ENCODE peak calls at places on chromosomes 16 and 17, in six cellular contexts. One of them, this sample, is unnamed. For H3K9me3 and H3K4me1, the result is how much of the 10 kb centered on the place peaks cover.

GRCh38 chr17:60392845-60393702 is 1.1 kb upstream of the USP32 start:
- DNase-seq in endothelial cell of umbilical vein: peak
- DNase-seq in CD4-positive, CD25-positive, alpha-beta regulatory T cell: peak
- DNase-seq in small intestine: peak
- DNase-seq in tibial artery: no peak
- DNase-seq in CD8-positive, alpha-beta T cell: no peak
- DNase-seq in this sample: peak

GRCh38 chr16:66337434-66338188 is 28.9 kb upstream of the CDH5 start:
- DNase-seq in endothelial cell of umbilical vein: no peak
- DNase-seq in CD4-positive, CD25-positive, alpha-beta regulatory T cell: no peak
- DNase-seq in CD8-positive, alpha-beta T cell: no peak
- DNase-seq in tibial artery: no peak
- DNase-seq in small intestine: no peak
- DNase-seq in this sample: no peak

GRCh38 chr17:6823011-6823442 is 8.5 kb downstream of the TEKT1 start:
- DNase-seq in small intestine: no peak
- DNase-seq in CD4-positive, CD25-positive, alpha-beta regulatory T cell: no peak
- DNase-seq in CD8-positive, alpha-beta T cell: no peak
- DNase-seq in tibial artery: no peak
- DNase-seq in endothelial cell of umbilical vein: peak
- DNase-seq in this sample: peak

GRCh38 chr17:62966426-62967110 is 533 bp downstream of the TANC2 start:
- DNase-seq in small intestine: no peak
- DNase-seq in tibial artery: no peak
- DNase-seq in CD4-positive, CD25-positive, alpha-beta regulatory T cell: peak
- DNase-seq in endothelial cell of umbilical vein: peak
- DNase-seq in CD8-positive, alpha-beta T cell: peak
- DNase-seq in this sample: peak

GRCh38 chr16:81544691-81545365 is 100.2 kb downstream of the CMIP start:
- DNase-seq in CD8-positive, alpha-beta T cell: no peak
- DNase-seq in tibial artery: no peak
- DNase-seq in endothelial cell of umbilical vein: no peak
- DNase-seq in small intestine: no peak
- DNase-seq in CD4-positive, CD25-positive, alpha-beta regulatory T cell: no peak
- DNase-seq in this sample: no peak

GRCh38 chr17:79755591-79755990 is 22.4 kb upstream of the CBX2 start:
- DNase-seq in tibial artery: no peak
- DNase-seq in CD8-positive, alpha-beta T cell: no peak
- DNase-seq in endothelial cell of umbilical vein: no peak
- DNase-seq in small intestine: no peak
- DNase-seq in CD4-positive, CD25-positive, alpha-beta regulatory T cell: no peak
- DNase-seq in this sample: no peak

GRCh38 chr17:81492202-81492601 is 20.4 kb downstream of the ACTG1 start:
- DNase-seq in tibial artery: no peak
- DNase-seq in CD4-positive, CD25-positive, alpha-beta regulatory T cell: no peak
- DNase-seq in CD8-positive, alpha-beta T cell: no peak
- DNase-seq in small intestine: no peak
- DNase-seq in endothelial cell of umbilical vein: no peak
- DNase-seq in this sample: no peak

GRCh38 chr17:63702223-63702577 is 2.3 kb upstream of the LIMD2 start:
- DNase-seq in small intestine: no peak
- DNase-seq in tibial artery: peak
- DNase-seq in CD8-positive, alpha-beta T cell: peak
- DNase-seq in CD4-positive, CD25-positive, alpha-beta regulatory T cell: peak
- DNase-seq in endothelial cell of umbilical vein: no peak
- DNase-seq in this sample: no peak

GRCh38 chr16:27378871-27379580 is 22.9 kb upstream of the IL21R start:
- DNase-seq in CD4-positive, CD25-positive, alpha-beta regulatory T cell: no peak
- DNase-seq in small intestine: no peak
- DNase-seq in tibial artery: peak
- DNase-seq in endothelial cell of umbilical vein: no peak
- DNase-seq in CD8-positive, alpha-beta T cell: no peak
- DNase-seq in this sample: no peak

GRCh38 chr17:78934681-78935418 is 9.7 kb upstream of the TIMP2 start:
- DNase-seq in CD8-positive, alpha-beta T cell: no peak
- DNase-seq in small intestine: no peak
- DNase-seq in endothelial cell of umbilical vein: no peak
- DNase-seq in CD4-positive, CD25-positive, alpha-beta regulatory T cell: no peak
- DNase-seq in tibial artery: no peak
- DNase-seq in this sample: no peak

GRCh38 chr17:46854515-46854914 is 3.1 kb downstream of the WNT9B start:
- DNase-seq in endothelial cell of umbilical vein: no peak
- DNase-seq in tibial artery: no peak
- DNase-seq in small intestine: no peak
- DNase-seq in CD8-positive, alpha-beta T cell: no peak
- DNase-seq in CD4-positive, CD25-positive, alpha-beta regulatory T cell: no peak
- DNase-seq in this sample: peak

GRCh38 chr17:45940826-45941225 is 46.5 kb downstream of the MAPT start:
- DNase-seq in CD4-positive, CD25-positive, alpha-beta regulatory T cell: no peak
- DNase-seq in endothelial cell of umbilical vein: no peak
- DNase-seq in CD8-positive, alpha-beta T cell: no peak
- DNase-seq in small intestine: no peak
- DNase-seq in tibial artery: peak
- DNase-seq in this sample: no peak

GRCh38 chr17:22374741-22375140 is 682.4 kb downstream of the KCNJ18 start:
- DNase-seq in endothelial cell of umbilical vein: no peak
- DNase-seq in small intestine: no peak
- DNase-seq in tibial artery: no peak
- DNase-seq in CD4-positive, CD25-positive, alpha-beta regulatory T cell: no peak
- DNase-seq in CD8-positive, alpha-beta T cell: no peak
- DNase-seq in this sample: peak

GRCh38 chr16:711548-712320 is 3.2 kb upstream of the METRN start:
- DNase-seq in endothelial cell of umbilical vein: peak
- DNase-seq in CD8-positive, alpha-beta T cell: peak
- DNase-seq in CD4-positive, CD25-positive, alpha-beta regulatory T cell: peak
- DNase-seq in small intestine: peak
- DNase-seq in tibial artery: peak
- DNase-seq in this sample: peak

GRCh38 chr16:23128056-23128455 is 21.2 kb downstream of the USP31 start:
- DNase-seq in tibial artery: no peak
- DNase-seq in CD8-positive, alpha-beta T cell: no peak
- DNase-seq in CD4-positive, CD25-positive, alpha-beta regulatory T cell: no peak
- DNase-seq in endothelial cell of umbilical vein: no peak
- DNase-seq in small intestine: no peak
- DNase-seq in this sample: no peak

GRCh38 chr17:3719265-3719664 is 4.4 kb upstream of the HASPIN start:
- DNase-seq in tibial artery: no peak
- DNase-seq in CD8-positive, alpha-beta T cell: no peak
- DNase-seq in small intestine: no peak
- DNase-seq in endothelial cell of umbilical vein: no peak
- DNase-seq in CD4-positive, CD25-positive, alpha-beta regulatory T cell: no peak
- DNase-seq in this sample: no peak

GRCh38 chr17:58330544-58330996 is 2.0 kb upstream of the TSPOAP1 start:
- DNase-seq in tibial artery: no peak
- DNase-seq in small intestine: no peak
- DNase-seq in CD4-positive, CD25-positive, alpha-beta regulatory T cell: no peak
- DNase-seq in CD8-positive, alpha-beta T cell: no peak
- DNase-seq in endothelial cell of umbilical vein: no peak
- DNase-seq in this sample: peak

GRCh38 chr17:61409301-61410099 is 9.9 kb downstream of the TBX2 start:
- DNase-seq in small intestine: peak
- DNase-seq in endothelial cell of umbilical vein: no peak
- DNase-seq in tibial artery: peak
- DNase-seq in CD4-positive, CD25-positive, alpha-beta regulatory T cell: no peak
- DNase-seq in CD8-positive, alpha-beta T cell: no peak
- DNase-seq in this sample: peak

GRCh38 chr17:77496831-77497577 is 356.2 kb downstream of the SEC14L1 start:
- DNase-seq in small intestine: no peak
- DNase-seq in CD8-positive, alpha-beta T cell: peak
- DNase-seq in tibial artery: no peak
- DNase-seq in endothelial cell of umbilical vein: no peak
- DNase-seq in CD4-positive, CD25-positive, alpha-beta regulatory T cell: no peak
- DNase-seq in this sample: peak

GRCh38 chr17:4514206-4514605 is 15.5 kb downstream of the SPNS2 start:
- DNase-seq in endothelial cell of umbilical vein: no peak
- DNase-seq in tibial artery: no peak
- DNase-seq in CD4-positive, CD25-positive, alpha-beta regulatory T cell: no peak
- DNase-seq in CD8-positive, alpha-beta T cell: no peak
- DNase-seq in small intestine: no peak
- DNase-seq in this sample: no peak

GRCh38 chr16:52518884-52519283 is 28.1 kb downstream of the TOX3 start:
- DNase-seq in tibial artery: no peak
- DNase-seq in CD4-positive, CD25-positive, alpha-beta regulatory T cell: no peak
- DNase-seq in CD8-positive, alpha-beta T cell: no peak
- DNase-seq in endothelial cell of umbilical vein: no peak
- DNase-seq in small intestine: no peak
- DNase-seq in this sample: no peak

GRCh38 chr17:4934173-4934979 is 2.3 kb downstream of the GP1BA start:
- DNase-seq in CD4-positive, CD25-positive, alpha-beta regulatory T cell: no peak
- DNase-seq in endothelial cell of umbilical vein: peak
- DNase-seq in tibial artery: no peak
- DNase-seq in CD8-positive, alpha-beta T cell: no peak
- DNase-seq in small intestine: no peak
- DNase-seq in this sample: peak

GRCh38 chr17:3913531-3914318 is 2.5 kb downstream of the P2RX1 start:
- DNase-seq in small intestine: peak
- DNase-seq in CD4-positive, CD25-positive, alpha-beta regulatory T cell: peak
- DNase-seq in endothelial cell of umbilical vein: peak
- DNase-seq in tibial artery: peak
- DNase-seq in CD8-positive, alpha-beta T cell: peak
- DNase-seq in this sample: peak

GRCh38 chr17:11140501-11140900 is 100.5 kb upstream of the SHISA6 start:
- DNase-seq in CD8-positive, alpha-beta T cell: no peak
- DNase-seq in tibial artery: no peak
- DNase-seq in CD4-positive, CD25-positive, alpha-beta regulatory T cell: no peak
- DNase-seq in endothelial cell of umbilical vein: no peak
- DNase-seq in small intestine: no peak
- DNase-seq in this sample: no peak

GRCh38 chr16:49811630-49812334 is 44.1 kb downstream of the ZNF423 start:
- DNase-seq in CD8-positive, alpha-beta T cell: no peak
- DNase-seq in small intestine: no peak
- DNase-seq in endothelial cell of umbilical vein: no peak
- DNase-seq in tibial artery: peak
- DNase-seq in CD4-positive, CD25-positive, alpha-beta regulatory T cell: no peak
- DNase-seq in this sample: peak

GRCh38 chr16:64449511-64449910 is 672.4 kb downstream of the CDH11 start:
- DNase-seq in tibial artery: no peak
- DNase-seq in CD8-positive, alpha-beta T cell: no peak
- DNase-seq in CD4-positive, CD25-positive, alpha-beta regulatory T cell: no peak
- DNase-seq in endothelial cell of umbilical vein: peak
- DNase-seq in small intestine: no peak
- DNase-seq in this sample: no peak

GRCh38 chr16:12456355-12456754 is 347.3 kb downstream of the CPPED1 start:
- DNase-seq in small intestine: no peak
- DNase-seq in tibial artery: no peak
- DNase-seq in CD4-positive, CD25-positive, alpha-beta regulatory T cell: no peak
- DNase-seq in CD8-positive, alpha-beta T cell: no peak
- DNase-seq in endothelial cell of umbilical vein: no peak
- DNase-seq in this sample: no peak

GRCh38 chr17:83032781-83033180 is 46.6 kb upstream of the METRNL start:
- DNase-seq in CD4-positive, CD25-positive, alpha-beta regulatory T cell: no peak
- DNase-seq in small intestine: no peak
- DNase-seq in tibial artery: no peak
- DNase-seq in CD8-positive, alpha-beta T cell: no peak
- DNase-seq in endothelial cell of umbilical vein: no peak
- DNase-seq in this sample: no peak

GRCh38 chr17:80519091-80519781 is 25.4 kb upstream of the RPTOR start:
- DNase-seq in tibial artery: no peak
- DNase-seq in CD4-positive, CD25-positive, alpha-beta regulatory T cell: no peak
- DNase-seq in endothelial cell of umbilical vein: peak
- DNase-seq in CD8-positive, alpha-beta T cell: no peak
- DNase-seq in small intestine: no peak
- DNase-seq in this sample: peak

GRCh38 chr16:81492307-81492706 is 47.7 kb downstream of the CMIP start:
- DNase-seq in small intestine: no peak
- DNase-seq in CD8-positive, alpha-beta T cell: no peak
- DNase-seq in endothelial cell of umbilical vein: peak
- DNase-seq in tibial artery: no peak
- DNase-seq in CD4-positive, CD25-positive, alpha-beta regulatory T cell: no peak
- DNase-seq in this sample: peak

GRCh38 chr16:57637424-57637823 is 9.0 kb downstream of the ADGRG1 start:
- DNase-seq in small intestine: no peak
- DNase-seq in CD8-positive, alpha-beta T cell: no peak
- DNase-seq in endothelial cell of umbilical vein: peak
- DNase-seq in CD4-positive, CD25-positive, alpha-beta regulatory T cell: no peak
- DNase-seq in tibial artery: peak
- DNase-seq in this sample: no peak

GRCh38 chr16:49010396-49010795 is 271.2 kb downstream of the CBLN1 start:
- DNase-seq in CD8-positive, alpha-beta T cell: no peak
- DNase-seq in CD4-positive, CD25-positive, alpha-beta regulatory T cell: no peak
- DNase-seq in endothelial cell of umbilical vein: no peak
- DNase-seq in small intestine: no peak
- DNase-seq in tibial artery: no peak
- DNase-seq in this sample: no peak

GRCh38 chr16:86918637-86919036 is 340.3 kb downstream of the FOXL1 start:
- DNase-seq in endothelial cell of umbilical vein: peak
- DNase-seq in CD4-positive, CD25-positive, alpha-beta regulatory T cell: no peak
- DNase-seq in CD8-positive, alpha-beta T cell: no peak
- DNase-seq in tibial artery: no peak
- DNase-seq in small intestine: peak
- DNase-seq in this sample: peak
- H3K9me3 ChIP-seq in endothelial cell of umbilical vein: under half
- H3K9me3 ChIP-seq in CD4-positive, CD25-positive, alpha-beta regulatory T cell: under half
- H3K9me3 ChIP-seq in CD8-positive, alpha-beta T cell: under half
- H3K9me3 ChIP-seq in tibial artery: under half
- H3K9me3 ChIP-seq in small intestine: under half
- H3K9me3 ChIP-seq in this sample: under half

GRCh38 chr16:84893467-84893848 is 73.7 kb downstream of the CRISPLD2 start:
- DNase-seq in CD4-positive, CD25-positive, alpha-beta regulatory T cell: no peak
- DNase-seq in tibial artery: no peak
- DNase-seq in endothelial cell of umbilical vein: no peak
- DNase-seq in CD8-positive, alpha-beta T cell: no peak
- DNase-seq in small intestine: no peak
- DNase-seq in this sample: no peak
- H3K4me1 ChIP-seq in CD4-positive, CD25-positive, alpha-beta regulatory T cell: under half
- H3K4me1 ChIP-seq in tibial artery: under half
- H3K4me1 ChIP-seq in endothelial cell of umbilical vein: under half
- H3K4me1 ChIP-seq in CD8-positive, alpha-beta T cell: under half
- H3K4me1 ChIP-seq in small intestine: under half
- H3K4me1 ChIP-seq in this sample: under half

GRCh38 chr17:38532451-38532850 is 73.3 kb downstream of the SRCIN1 start:
- DNase-seq in CD4-positive, CD25-positive, alpha-beta regulatory T cell: no peak
- DNase-seq in tibial artery: no peak
- DNase-seq in CD8-positive, alpha-beta T cell: no peak
- DNase-seq in endothelial cell of umbilical vein: no peak
- DNase-seq in small intestine: no peak
- DNase-seq in this sample: peak
- H3K27ac ChIP-seq in CD4-positive, CD25-positive, alpha-beta regulatory T cell: no peak
- H3K27ac ChIP-seq in tibial artery: no peak
- H3K27ac ChIP-seq in CD8-positive, alpha-beta T cell: no peak
- H3K27ac ChIP-seq in endothelial cell of umbilical vein: no peak
- H3K27ac ChIP-seq in small intestine: no peak
- H3K27ac ChIP-seq in this sample: no peak

GRCh38 chr16:35342012-35342411 is 1882.6 kb downstream of the TP53TG3F start:
- DNase-seq in CD4-positive, CD25-positive, alpha-beta regulatory T cell: no peak
- DNase-seq in small intestine: no peak
- DNase-seq in CD8-positive, alpha-beta T cell: no peak
- DNase-seq in tibial artery: no peak
- DNase-seq in endothelial cell of umbilical vein: no peak
- DNase-seq in this sample: no peak

GRCh38 chr16:35344012-35344762 is 1884.8 kb downstream of the TP53TG3F start:
- DNase-seq in CD4-positive, CD25-positive, alpha-beta regulatory T cell: no peak
- DNase-seq in small intestine: no peak
- DNase-seq in CD8-positive, alpha-beta T cell: no peak
- DNase-seq in endothelial cell of umbilical vein: no peak
- DNase-seq in tibial artery: no peak
- DNase-seq in this sample: no peak

GRCh38 chr16:35339337-35339736 is 1879.9 kb downstream of the TP53TG3F start:
- DNase-seq in endothelial cell of umbilical vein: no peak
- DNase-seq in small intestine: no peak
- DNase-seq in CD8-positive, alpha-beta T cell: no peak
- DNase-seq in tibial artery: no peak
- DNase-seq in CD4-positive, CD25-positive, alpha-beta regulatory T cell: no peak
- DNase-seq in this sample: no peak
- H3K9me3 ChIP-seq in endothelial cell of umbilical vein: under half
- H3K9me3 ChIP-seq in small intestine: under half
- H3K9me3 ChIP-seq in CD8-positive, alpha-beta T cell: under half
- H3K9me3 ChIP-seq in tibial artery: under half
- H3K9me3 ChIP-seq in CD4-positive, CD25-positive, alpha-beta regulatory T cell: under half
- H3K9me3 ChIP-seq in this sample: under half